ENCODE peak calls at places on chromosomes 3 and 15, in four cellular contexts. O is mucosa of descending colon, U is GM23338, B is SK-N-SH. E is an unnamed sample.

GRCh38 chr3:61948699-61949305 is 387.4 kb downstream of the PTPRG start:
- DNase-seq in U (no peak), B (no peak), O (no peak), E (no peak)

GRCh38 chr3:140170612-140171011 is 235.6 kb downstream of the CLSTN2 start:
- DNase-seq in O (no peak), U (no peak), B (no peak), E (no peak)

GRCh38 chr3:46484911-46485696 is 12.7 kb upstream of the RTP3 start:
- DNase-seq in B (no peak), U (no peak), O (peak; percentile 70), E (peak; percentile 81)

GRCh38 chr3:13886593-13887129 is 6.8 kb upstream of the WNT7A start:
- DNase-seq in O (no peak), B (no peak), U (no peak), E (peak; percentile 36)

GRCh38 chr15:38843736-38844590 is 279.3 kb upstream of the RASGRP1 start:
- DNase-seq in B (no peak), O (no peak), U (no peak), E (no peak)

GRCh38 chr3:159897331-159898075 is 91.1 kb upstream of the IL12A start:
- DNase-seq in O (no peak), B (peak; percentile 21), U (no peak), E (no peak)

GRCh38 chr3:133038089-133038730 is at the start of gene TMEM108:
- DNase-seq in B (peak; percentile 95), U (peak; percentile 98), O (peak; percentile 64), E (peak; percentile 97)

GRCh38 chr15:78101423-78102105 is 9.2 kb downstream of the SH2D7 start:
- DNase-seq in O (peak; percentile 12), B (no peak), U (no peak), E (no peak)

GRCh38 chr3:158106773-158107461 is 697 bp upstream of the SHOX2 start:
- DNase-seq in O (peak; percentile 31), U (peak; percentile 78), B (peak; percentile 63), E (peak; percentile 80)

GRCh38 chr15:80989110-80989517 is 505 bp downstream of the MESD start:
- DNase-seq in U (no peak), O (no peak), B (no peak), E (no peak)

GRCh38 chr3:53740946-53741345 is 105.3 kb downstream of the CHDH start:
- DNase-seq in U (no peak), O (no peak), B (no peak), E (no peak)

GRCh38 chr3:14885307-14885706 is 62.1 kb upstream of the NR2C2 start:
- DNase-seq in O (no peak), U (no peak), B (no peak), E (no peak)

DNA sequence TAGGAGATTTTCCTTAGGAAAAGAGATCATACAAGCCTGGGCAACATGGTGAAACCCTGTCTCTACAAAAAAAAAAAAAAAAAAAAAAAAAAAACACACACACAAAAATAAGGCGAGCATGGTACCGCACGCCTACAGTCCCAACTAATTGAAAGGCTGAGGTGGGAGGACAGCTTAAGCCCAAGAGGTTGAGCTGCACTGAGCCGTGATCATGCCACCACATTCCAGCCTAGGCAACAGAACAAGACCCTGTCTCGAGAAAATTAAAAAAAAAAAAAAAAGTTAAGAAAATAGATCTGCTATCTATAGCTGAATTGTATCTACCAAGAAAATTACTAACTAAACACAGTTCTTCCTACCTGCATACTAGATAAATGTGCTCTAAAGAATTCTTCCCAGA is 7.1 kb downstream of the MSL2 start:
- DNase-seq in O (no peak), B (no peak), U (no peak), E (no peak)
- H3K4me1 ChIP-seq in O (peaks cover 49% of the 10 kb centered on the region), B (peaks cover 12% of the 10 kb centered on the region), U (peaks cover 67% of the 10 kb centered on the region), E (peaks cover 8% of the 10 kb centered on the region)

DNA sequence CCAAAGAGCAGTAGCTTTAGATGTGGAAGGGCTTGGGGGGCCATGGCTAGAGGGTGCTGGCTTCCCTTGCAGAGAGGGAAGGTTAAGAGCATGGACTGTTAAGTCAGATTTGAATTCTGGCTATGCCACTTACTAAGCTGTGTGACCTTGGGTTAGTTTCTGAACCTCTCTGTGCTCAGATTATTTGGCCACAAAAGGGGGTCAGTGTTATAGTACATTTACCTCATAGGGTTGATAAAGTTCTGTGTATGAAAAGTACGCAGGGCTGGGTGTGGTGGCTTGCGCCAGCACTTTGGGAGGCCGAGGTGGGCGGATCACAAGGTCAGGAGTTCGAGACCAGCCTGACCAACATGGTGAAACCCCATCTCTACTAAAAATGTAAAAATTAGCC is 6.8 kb downstream of the VPS18 start:
- DNase-seq in U (no peak), B (no peak), O (no peak), E (no peak)
- H3K4me3 ChIP-seq in U (no peak overlapping the region), B (no peak overlapping the region), O (no peak overlapping the region), E (no peak overlapping the region)

GRCh38 chr3:4670352-4670751 is 177.2 kb downstream of the ITPR1 start:
- DNase-seq in B (peak; percentile 25), O (no peak), U (peak; percentile 69), E (peak; percentile 75)
- H3K4me1 ChIP-seq in B (no peaks in the 10 kb centered on the region), O (no peaks in the 10 kb centered on the region), U (no peaks in the 10 kb centered on the region), E (peaks cover 6% of the 10 kb centered on the region)

GRCh38 chr15:43749690-43750345 is 3.6 kb downstream of the PDIA3 start:
- DNase-seq in U (no peak), B (no peak), O (no peak), E (no peak)
- H3K4me3 ChIP-seq in U (no peak overlapping the region), B (no peak overlapping the region), O (no peak overlapping the region), E (peak overlapping the region; percentile 35)

GRCh38 chr3:112117415-112117814 is 15.6 kb downstream of the GCSAM start:
- DNase-seq in B (no peak), O (no peak), U (no peak), E (no peak)
- H3K4me1 ChIP-seq in B (no peaks in the 10 kb centered on the region), O (no peaks in the 10 kb centered on the region), U (peaks cover 17% of the 10 kb centered on the region), E (peaks cover 8% of the 10 kb centered on the region)

GRCh38 chr3:4497005-4497692 is 4.0 kb downstream of the ITPR1 start:
- DNase-seq in U (no peak), B (no peak), O (no peak), E (no peak)

GRCh38 chr3:4494807-4495200 is 1.7 kb downstream of the ITPR1 start:
- DNase-seq in B (no peak), U (no peak), O (no peak), E (no peak)

GRCh38 chr3:4493931-4494806 is 1.0 kb downstream of the ITPR1 start:
- DNase-seq in U (peak; percentile 68), O (peak; percentile 35), B (peak; percentile 42), E (peak; percentile 72)

GRCh38 chr3:4493008-4493930 is at the start of gene ITPR1:
- DNase-seq in B (peak; percentile 96), U (peak; percentile 99), O (peak; percentile 97), E (peak; percentile 100)

GRCh38 chr3:4495294-4496110 is 2.4 kb downstream of the ITPR1 start:
- DNase-seq in U (no peak), B (no peak), O (no peak), E (no peak)
- H3K4me3 ChIP-seq in U (no peak overlapping the region), B (no peak overlapping the region), O (no peak overlapping the region), E (no peak overlapping the region)

GRCh38 chr15:70907784-70908471 is 15.3 kb downstream of the LRRC49 start:
- DNase-seq in U (peak; percentile 67), O (no peak), B (no peak), E (no peak)

GRCh38 chr15:70906842-70907241 is 14.2 kb downstream of the LRRC49 start:
- DNase-seq in B (no peak), U (no peak), O (no peak), E (peak; percentile 48)

DNA sequence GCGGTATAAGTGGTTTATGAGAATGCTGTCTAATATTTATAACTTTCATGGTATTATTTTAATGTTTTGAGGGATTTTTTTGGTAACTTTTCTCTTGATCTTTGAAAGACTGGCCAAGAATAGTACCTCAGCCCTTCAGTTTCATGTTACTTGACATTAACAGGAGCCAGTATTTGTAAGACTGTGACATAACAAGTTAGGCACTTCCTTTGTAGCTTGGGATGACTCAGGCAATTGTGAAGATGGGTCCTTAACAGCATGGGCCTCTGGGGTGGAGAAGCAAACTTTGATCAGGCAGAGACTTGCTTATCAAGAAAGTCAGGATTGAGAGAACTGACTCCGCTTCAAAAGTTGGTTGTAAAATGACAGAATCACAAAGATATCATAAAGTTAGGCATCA is 9.5 kb downstream of the LRRC49 start:
- DNase-seq in O (no peak), B (no peak), U (no peak), E (peak; percentile 54)
- H3K4me1 ChIP-seq in O (no peaks in the 10 kb centered on the region), B (peaks cover 19% of the 10 kb centered on the region), U (no peaks in the 10 kb centered on the region), E (no peaks in the 10 kb centered on the region)

GRCh38 chr3:12797892-12798558 is 1.5 kb downstream of the CAND2 start:
- DNase-seq in B (no peak), U (no peak), O (no peak), E (peak; percentile 17)

GRCh38 chr3:12799525-12800440 is 3.3 kb downstream of the CAND2 start:
- DNase-seq in B (no peak), O (no peak), U (no peak), E (no peak)

GRCh38 chr3:12797124-12797891 is 828 bp downstream of the CAND2 start:
- DNase-seq in O (no peak), B (no peak), U (peak; percentile 56), E (no peak)

GRCh38 chr3:12796171-12797123 is at the start of gene CAND2:
- DNase-seq in B (peak; percentile 86), O (peak; percentile 60), U (peak; percentile 75), E (peak; percentile 80)

GRCh38 chr3:12798559-12799179 is 2.2 kb downstream of the CAND2 start:
- DNase-seq in O (no peak), U (no peak), B (no peak), E (no peak)
- H3K4me3 ChIP-seq in O (no peak overlapping the region), U (no peak overlapping the region), B (no peak overlapping the region), E (no peak overlapping the region)

E was measured in endodermal cell.